ENCODE peak calls at places on chromosomes 5 and 9, in six cellular contexts. F is pancreas; H is NB4; I is naive thymus-derived CD4-positive, alpha-beta T cell; E is neural progenitor cell; O is GM23248. Z is an unnamed sample.

GRCh38 chr9:92727716-92728700 is 36.6 kb downstream of the BICD2 start:
- DNase-seq in F (no peak), H (no peak), I (no peak), E (no peak), O (no peak), Z (no peak)

GRCh38 chr5:141958113-141958512 is at the start of gene PCDH12:
- DNase-seq in F (no peak), H (peak; percentile 39), I (peak; percentile 42), E (no peak), O (peak; percentile 24), Z (no peak)

GRCh38 chr5:82986404-82986803 is 90.8 kb downstream of the TMEM167A start:
- DNase-seq in F (no peak), H (no peak), I (no peak), E (no peak), O (no peak), Z (no peak)

GRCh38 chr9:124280176-124280691 is 22.5 kb downstream of the NEK6 start:
- DNase-seq in F (no peak), H (no peak), I (no peak), E (no peak), O (peak; percentile 80), Z (peak; percentile 74)

GRCh38 chr9:6417186-6417585 is 4.2 kb downstream of the UHRF2 start:
- DNase-seq in F (no peak), H (peak; percentile 73), I (no peak), E (no peak), O (peak; percentile 27), Z (no peak)

GRCh38 chr5:68740204-68740910 is 353.5 kb upstream of the SLC30A5 start:
- DNase-seq in F (no peak), H (peak; percentile 11), I (no peak), E (no peak), O (no peak), Z (no peak)

GRCh38 chr5:140926211-140926902 is at the start of gene PCDHAC1:
- DNase-seq in F (peak; percentile 71), H (no peak), I (no peak), E (peak; percentile 98), O (peak; percentile 70), Z (peak; percentile 93)

GRCh38 chr9:115157245-115157674 is 39.3 kb upstream of the TNC start:
- DNase-seq in F (no peak), H (no peak), I (no peak), E (no peak), O (peak; percentile 88), Z (no peak)

GRCh38 chr5:95669540-95669939 is 13.3 kb downstream of the SPATA9 start:
- DNase-seq in F (peak; percentile 30), H (no peak), I (no peak), E (no peak), O (peak; percentile 89), Z (no peak)

GRCh38 chr5:160271396-160271795 is 41.0 kb downstream of the CCNJL start:
- DNase-seq in F (no peak), H (peak; percentile 18), I (no peak), E (peak; percentile 42), O (no peak), Z (no peak)

GRCh38 chr5:78984020-78984610 is 995 bp downstream of the ARSB start:
- DNase-seq in F (no peak), H (peak; percentile 33), I (no peak), E (peak; percentile 15), O (peak; percentile 41), Z (no peak)

GRCh38 chr5:109877670-109878045 is 187.9 kb downstream of the MAN2A1 start:
- DNase-seq in F (no peak), H (no peak), I (no peak), E (no peak), O (peak; percentile 58), Z (no peak)

GRCh38 chr9:109453210-109453842 is 44.8 kb downstream of the PTPN3 start:
- DNase-seq in F (no peak), H (peak; percentile 40), I (no peak), E (no peak), O (peak; percentile 58), Z (no peak)

GRCh38 chr9:94029932-94030317 is 54.3 kb upstream of the PTPDC1 start:
- DNase-seq in F (no peak), H (no peak), I (no peak), E (no peak), O (no peak), Z (no peak)

GRCh38 chr5:55427157-55427556 is 107.6 kb downstream of the PLPP1 start:
- DNase-seq in F (peak; percentile 38), H (no peak), I (no peak), E (no peak), O (peak; percentile 68), Z (no peak)

GRCh38 chr9:38434833-38435232 is 10.6 kb upstream of the IGFBPL1 start:
- DNase-seq in F (no peak), H (no peak), I (no peak), E (no peak), O (peak; percentile 32), Z (no peak)

GRCh38 chr5:151896041-151896691 is 28.5 kb downstream of the GLRA1 start:
- DNase-seq in F (no peak), H (no peak), I (no peak), E (no peak), O (peak; percentile 38), Z (no peak)

GRCh38 chr9:130129425-130130061 is 42.7 kb upstream of the NCS1 start:
- DNase-seq in F (no peak), H (no peak), I (peak; percentile 28), E (no peak), O (no peak), Z (no peak)

GRCh38 chr5:100900142-100900795 is 2.8 kb downstream of the ST8SIA4 start:
- DNase-seq in F (no peak), H (peak; percentile 88), I (no peak), E (peak; percentile 44), O (peak; percentile 39), Z (peak; percentile 62)

GRCh38 chr5:68656936-68657857 is 436.6 kb upstream of the SLC30A5 start:
- DNase-seq in F (peak; percentile 17), H (no peak), I (no peak), E (no peak), O (no peak), Z (no peak)

GRCh38 chr9:124420991-124421543 is 5.8 kb upstream of the PSMB7 start:
- DNase-seq in F (no peak), H (no peak), I (no peak), E (no peak), O (peak; percentile 23), Z (no peak)

GRCh38 chr5:89267764-89268163 is 384.8 kb upstream of the MEF2C start:
- DNase-seq in F (no peak), H (no peak), I (no peak), E (no peak), O (no peak), Z (no peak)

DNA sequence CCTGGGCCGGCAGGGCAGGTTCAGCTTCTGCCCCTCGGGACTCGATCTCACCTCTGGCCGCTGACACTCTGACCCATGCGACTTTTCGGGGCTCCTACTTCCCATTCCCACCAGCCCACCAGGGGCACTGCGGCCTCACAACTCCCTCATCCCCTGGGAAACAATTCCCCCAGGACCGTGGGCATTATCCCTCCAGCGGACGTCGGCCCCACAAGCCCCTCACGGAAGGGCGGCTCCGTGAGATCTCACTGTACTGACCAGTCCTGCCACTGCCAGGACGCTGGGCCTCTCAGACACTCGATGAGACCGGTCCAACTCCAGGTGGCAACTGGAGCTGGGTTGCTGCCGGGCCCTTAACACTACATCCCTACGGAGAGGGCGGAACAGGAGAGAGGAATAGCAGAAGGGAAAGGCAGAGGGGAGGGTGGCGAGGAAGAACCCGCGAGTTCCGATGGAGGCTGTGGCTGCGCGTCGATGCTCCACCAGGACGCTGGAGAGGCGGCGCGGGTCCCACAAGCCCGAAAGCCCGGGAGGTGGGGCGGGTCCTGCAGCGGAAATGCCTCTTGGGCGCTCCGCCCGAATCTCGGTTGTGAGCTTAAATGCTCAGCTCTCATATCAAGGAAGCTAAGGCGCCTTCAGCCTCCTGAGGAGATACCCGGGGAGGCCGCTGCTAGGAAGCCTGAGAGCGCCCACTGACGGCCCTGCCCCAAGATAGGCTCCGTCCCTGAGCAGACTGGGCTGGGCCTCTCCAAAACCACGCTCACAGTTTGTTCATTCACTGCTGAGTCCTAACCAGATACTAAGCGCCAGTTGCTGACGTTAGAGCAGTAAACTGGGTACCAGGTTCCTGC is 36.3 kb downstream of the VCP start:
- DNase-seq in F (no peak), H (no peak), I (peak; percentile 59), E (no peak), O (peak; percentile 61), Z (peak; percentile 61)
- H3K4me3 ChIP-seq in F (no peak overlapping the region), H (no peak overlapping the region), I (peak overlapping the region; percentile 33), E (no peak overlapping the region), O (peak overlapping the region; percentile 57), Z (peak overlapping the region; percentile 8)

GRCh38 chr5:10498350-10498749 is 56.7 kb downstream of the ROPN1L start:
- DNase-seq in F (no peak), H (no peak), I (no peak), E (no peak), O (no peak), Z (no peak)
- H3K4me3 ChIP-seq in F (no peak overlapping the region), H (no peak overlapping the region), I (no peak overlapping the region), E (no peak overlapping the region), O (no peak overlapping the region), Z (no peak overlapping the region)

GRCh38 chr9:127637322-127637847 is 25.3 kb downstream of the STXBP1 start:
- DNase-seq in F (no peak), H (peak; percentile 28), I (no peak), E (no peak), O (peak; percentile 94), Z (no peak)

GRCh38 chr9:127644943-127645342 is 32.9 kb downstream of the STXBP1 start:
- DNase-seq in F (no peak), H (no peak), I (no peak), E (peak; percentile 79), O (no peak), Z (no peak)

GRCh38 chr9:127640908-127641545 is 28.9 kb downstream of the STXBP1 start:
- DNase-seq in F (no peak), H (no peak), I (no peak), E (no peak), O (no peak), Z (no peak)

GRCh38 chr9:127644428-127644827 is 32.4 kb downstream of the STXBP1 start:
- DNase-seq in F (no peak), H (no peak), I (no peak), E (no peak), O (no peak), Z (peak; percentile 41)

GRCh38 chr9:127642047-127642740 is 30.1 kb downstream of the STXBP1 start:
- DNase-seq in F (no peak), H (no peak), I (no peak), E (no peak), O (no peak), Z (no peak)
- H3K4me3 ChIP-seq in F (no peak overlapping the region), H (no peak overlapping the region), I (no peak overlapping the region), E (no peak overlapping the region), O (no peak overlapping the region), Z (no peak overlapping the region)

DNA sequence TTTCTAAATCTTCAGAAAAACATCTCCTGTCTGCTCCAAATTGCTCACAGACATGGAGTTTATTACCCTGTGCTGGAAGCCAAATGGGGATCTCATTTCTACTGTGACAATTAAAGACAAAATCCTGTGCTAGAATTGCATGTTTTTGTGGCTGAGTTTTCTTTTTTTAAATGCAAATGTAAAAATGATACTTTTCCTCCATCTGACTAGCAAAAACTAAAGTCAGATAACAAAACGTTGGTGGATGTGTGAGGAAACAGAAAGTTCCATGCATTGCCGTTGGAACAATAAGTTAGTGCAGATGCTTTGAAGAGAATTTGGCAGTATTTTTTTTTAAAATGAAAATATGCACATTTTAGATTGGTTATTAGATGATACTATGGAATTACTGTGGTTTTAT is 93.4 kb downstream of the GNA14 start:
- DNase-seq in F (no peak), H (no peak), I (no peak), E (no peak), O (no peak), Z (no peak)
- H3K4me3 ChIP-seq in F (no peak overlapping the region), H (no peak overlapping the region), I (no peak overlapping the region), E (no peak overlapping the region), O (no peak overlapping the region), Z (no peak overlapping the region)

GRCh38 chr5:93249651-93250289 is 331.2 kb downstream of the NR2F1-AS1 start:
- DNase-seq in F (no peak), H (no peak), I (no peak), E (no peak), O (no peak), Z (no peak)
- H3K4me3 ChIP-seq in F (no peak overlapping the region), H (no peak overlapping the region), I (no peak overlapping the region), E (no peak overlapping the region), O (no peak overlapping the region), Z (no peak overlapping the region)